ENCODE peak calls at places on chromosomes 5 and 9, in five cellular contexts. N is CD4-positive, CD25-positive, alpha-beta regulatory T cell; D is heart left ventricle; S is right cardiac atrium; M is SK-N-SH treated with all-trans-retinoic acid at 6 μM for 48 hours. L is an unnamed sample.

GRCh38 chr5:142684508-142685031 is 1.3 kb downstream of the FGF1 start:
- ATAC-seq in N (no peak), D (no peak), S (peak), M (no peak), L (peak)

GRCh38 chr5:180591249-180591887 is at the start of gene SCGB3A1:
- ATAC-seq in N (no peak), D (no peak), S (no peak), M (no peak), L (no peak)

GRCh38 chr9:35904966-35905781 is 828 bp upstream of the HRCT1 start:
- ATAC-seq in N (no peak), D (no peak), S (no peak), M (peak), L (no peak)

GRCh38 chr5:34944044-34944443 is 14.7 kb downstream of the DNAJC21 start:
- ATAC-seq in N (no peak), D (no peak), S (no peak), M (no peak), L (no peak)

GRCh38 chr9:94867842-94868312 is 141.4 kb downstream of the AOPEP start:
- ATAC-seq in N (no peak), D (no peak), S (no peak), M (peak), L (no peak)

GRCh38 chr9:98402272-98402840 is 146.9 kb upstream of the TBC1D2 start:
- ATAC-seq in N (no peak), D (no peak), S (no peak), M (no peak), L (no peak)

GRCh38 chr9:2087500-2088313 is 72.6 kb downstream of the SMARCA2 start:
- ATAC-seq in N (peak), D (no peak), S (peak), M (peak), L (no peak)

GRCh38 chr5:115962565-115963402 is 509 bp downstream of the LVRN start:
- ATAC-seq in N (no peak), D (no peak), S (peak), M (peak), L (peak)

GRCh38 chr5:14545890-14546289 is 35.7 kb upstream of the OTULINL start:
- ATAC-seq in N (no peak), D (no peak), S (no peak), M (no peak), L (peak)

GRCh38 chr5:67679184-67679855 is 482.7 kb upstream of the CD180 start:
- ATAC-seq in N (no peak), D (no peak), S (no peak), M (no peak), L (no peak)

GRCh38 chr9:27429917-27430316 is 94.2 kb upstream of the IFNK start:
- ATAC-seq in N (no peak), D (no peak), S (no peak), M (no peak), L (no peak)

GRCh38 chr5:146130440-146131045 is 25.2 kb upstream of the PLAC8L1 start:
- ATAC-seq in N (no peak), D (no peak), S (no peak), M (no peak), L (no peak)

GRCh38 chr5:80198399-80198798 is 57.4 kb downstream of the SERINC5 start:
- ATAC-seq in N (no peak), D (peak), S (peak), M (no peak), L (peak)

GRCh38 chr5:107058239-107058638 is 612.5 kb downstream of the EFNA5 start:
- ATAC-seq in N (no peak), D (peak), S (no peak), M (no peak), L (no peak)

L was measured in gastroesophageal sphincter.